ENCODE peak calls at places on chromosomes 5 and 9, in six cellular contexts. W is HuH-7; A is astrocyte of the cerebellum; Q is lung; K is stimulated activated CD4-positive, alpha-beta T cell treated with anti-CD3 and anti-CD28 coated beads, Interleukin-2, amount 100 ng/mL, for 48 hours; D is left cardiac atrium. Y is an unnamed sample.
A peak's percentile ranks its signal among the peaks of the same experiment; 100 is the strongest.

GRCh38 chr5:127961006-127961763 is 122.4 kb upstream of the SLC12A2 start:
- DNase-seq in Q (no peak), A (no peak), K (no peak), D (no peak), W (no peak), Y (no peak)

GRCh38 chr5:119327018-119327417 is 28.8 kb upstream of the TNFAIP8 start:
- DNase-seq in W (no peak), A (no peak), D (no peak), Q (no peak), K (no peak), Y (no peak)

GRCh38 chr5:143201589-143201988 is 201.9 kb downstream of the NR3C1 start:
- DNase-seq in A (no peak), W (no peak), D (no peak), K (no peak), Q (no peak), Y (no peak)

GRCh38 chr9:112841261-112841660 is 49.4 kb downstream of the SLC46A2 start:
- DNase-seq in Q (no peak), D (no peak), W (no peak), A (no peak), K (no peak), Y (no peak)

GRCh38 chr5:157369507-157369906 is 90.5 kb upstream of the NIPAL4 start:
- DNase-seq in K (no peak), W (no peak), A (no peak), Q (no peak), D (no peak), Y (no peak)

GRCh38 chr5:149257875-149258705 is 13.6 kb upstream of the AFAP1L1 start:
- DNase-seq in A (no peak), Q (no peak), D (no peak), K (no peak), W (no peak), Y (no peak)

GRCh38 chr5:36630201-36630968 is 24.0 kb downstream of the SLC1A3 start:
- DNase-seq in W (no peak), Q (no peak), K (no peak), D (no peak), A (no peak), Y (no peak)

GRCh38 chr9:37515620-37516258 is 30.0 kb downstream of the POLR1E start:
- DNase-seq in D (no peak), W (no peak), A (no peak), Q (no peak), K (no peak), Y (no peak)

GRCh38 chr5:73901455-73901854 is 275.5 kb downstream of the ARHGEF28 start:
- DNase-seq in W (peak; percentile 34), Q (no peak), A (no peak), K (no peak), D (no peak), Y (no peak)

GRCh38 chr9:94639045-94639995 is at the start of gene FBP1:
- DNase-seq in W (peak; percentile 44), K (peak; percentile 21), A (no peak), D (peak; percentile 73), Q (peak; percentile 77), Y (no peak)

GRCh38 chr9:120212853-120213200 is 367.1 kb downstream of the CDK5RAP2 start:
- DNase-seq in Q (no peak), A (no peak), W (no peak), K (no peak), D (no peak), Y (no peak)

GRCh38 chr5:72166070-72166979 is 59.0 kb downstream of the MAP1B start:
- DNase-seq in A (peak; percentile 85), Q (no peak), D (peak; percentile 71), K (no peak), W (no peak), Y (no peak)

GRCh38 chr5:111932207-111932606 is 175.2 kb upstream of the NREP start:
- DNase-seq in D (no peak), A (no peak), W (no peak), Q (no peak), K (no peak), Y (no peak)

GRCh38 chr5:41790038-41790776 is 80.0 kb downstream of the OXCT1 start:
- DNase-seq in K (no peak), W (no peak), D (no peak), Q (no peak), A (no peak), Y (no peak)

GRCh38 chr9:111948958-111949357 is 52.3 kb downstream of the UGCG start:
- DNase-seq in W (no peak), A (no peak), K (no peak), Q (no peak), D (no peak), Y (no peak)

GRCh38 chr9:87324613-87325194 is 173.0 kb upstream of the DAPK1 start:
- DNase-seq in D (no peak), W (peak; percentile 27), Q (no peak), K (no peak), A (peak; percentile 58), Y (no peak)

GRCh38 chr9:18666987-18667772 is 193.2 kb downstream of the ADAMTSL1 start:
- DNase-seq in D (no peak), K (no peak), Q (no peak), A (peak; percentile 42), W (no peak), Y (no peak)

GRCh38 chr5:157384971-157385709 is 74.9 kb upstream of the NIPAL4 start:
- DNase-seq in D (peak; percentile 29), W (no peak), Q (no peak), K (no peak), A (peak; percentile 83), Y (no peak)

GRCh38 chr9:99601506-99601905 is 220.2 kb upstream of the NR4A3 start:
- DNase-seq in Q (no peak), K (no peak), D (no peak), A (no peak), W (no peak), Y (no peak)

GRCh38 chr9:93116049-93116961 is 17.7 kb downstream of the NINJ1 start:
- DNase-seq in W (peak; percentile 56), A (no peak), D (peak; percentile 77), K (no peak), Q (peak; percentile 81), Y (no peak)

GRCh38 chr9:81874926-81875325 is 53.3 kb upstream of the SPATA31D4 start:
- DNase-seq in K (no peak), W (no peak), Q (no peak), A (peak; percentile 37), D (no peak), Y (no peak)

GRCh38 chr9:71975833-71976232 is 64.4 kb downstream of the C9orf85 start:
- DNase-seq in D (no peak), K (no peak), Q (no peak), W (no peak), A (no peak), Y (no peak)

GRCh38 chr9:97934321-97935115 is 3.5 kb downstream of the HEMGN start:
- DNase-seq in Q (no peak), D (no peak), A (no peak), K (no peak), W (no peak), Y (no peak)

GRCh38 chr5:170414786-170415185 is 25.6 kb upstream of the KCNMB1 start:
- DNase-seq in Q (no peak), A (no peak), W (no peak), K (no peak), D (no peak), Y (no peak)

GRCh38 chr5:151214614-151215545 is 9.0 kb downstream of the CCDC69 start:
- DNase-seq in A (no peak), D (no peak), K (no peak), Q (peak; percentile 55), W (no peak), Y (no peak)

GRCh38 chr9:123377211-123377971 is 21.4 kb downstream of the CRB2 start:
- DNase-seq in D (no peak), A (no peak), Q (no peak), K (no peak), W (no peak), Y (no peak)

GRCh38 chr5:206406-206805 is 11.5 kb downstream of the CCDC127 start:
- DNase-seq in W (no peak), D (peak; percentile 42), A (no peak), Q (no peak), K (no peak), Y (no peak)

GRCh38 chr9:36665387-36665786 is 92.7 kb downstream of the MELK start:
- DNase-seq in W (no peak), K (no peak), Q (no peak), A (no peak), D (no peak), Y (no peak)

GRCh38 chr9:89911721-89912604 is 307.2 kb downstream of the GADD45G start:
- DNase-seq in K (no peak), D (no peak), A (no peak), W (no peak), Q (peak; percentile 25), Y (no peak)

GRCh38 chr9:110623462-110624025 is 44.0 kb upstream of the SVEP1 start:
- DNase-seq in W (peak; percentile 36), D (no peak), A (peak; percentile 57), K (peak; percentile 11), Q (peak; percentile 43), Y (no peak)

Y was measured in stimulated activated CD8-positive, alpha-beta memory T cell treated with anti-CD3 and anti-CD28 coated beads, Interleukin-2, amount 100 ng/mL, for 48 hours.